ENCODE peak calls at places on chromosome 6, in four cellular contexts. K is HepG2, T is WTC11, F is K562. D is an unnamed sample.

GRCh38 chr6:107344383-107344782 is 115.0 kb downstream of the PDSS2 start:
- DNase-seq in K (no peak), T (no peak), F (no peak), D (no peak)

GRCh38 chr6:56620229-56620868 is 22.3 kb downstream of the DST start:
- DNase-seq in K (no peak), T (no peak), F (no peak), D (no peak)

GRCh38 chr6:3247255-3248146 is 11.2 kb upstream of the PSMG4 start:
- DNase-seq in K (peak), T (peak), F (peak), D (no peak)

GRCh38 chr6:120055071-120055470 is 705.5 kb upstream of the MAN1A1 start:
- DNase-seq in K (no peak), T (no peak), F (no peak), D (no peak)

GRCh38 chr6:85002847-85003246 is 238.4 kb upstream of the TBX18 start:
- DNase-seq in K (no peak), T (no peak), F (no peak), D (no peak)

GRCh38 chr6:65289491-65289890 is 417.5 kb downstream of the EYS start:
- DNase-seq in K (no peak), T (no peak), F (no peak), D (no peak)

GRCh38 chr6:138577151-138577915 is 78.0 kb upstream of the NHSL1 start:
- DNase-seq in K (no peak), T (no peak), F (no peak), D (peak)

GRCh38 chr6:144756469-144756868 is 471.3 kb downstream of the UTRN start:
- DNase-seq in K (no peak), T (no peak), F (no peak), D (no peak)

GRCh38 chr6:93721386-93722048 is 302.2 kb upstream of the EPHA7 start:
- DNase-seq in K (peak), T (peak), F (peak), D (peak)

GRCh38 chr6:90538651-90539050 is 48.2 kb downstream of the MAP3K7 start:
- DNase-seq in K (no peak), T (no peak), F (peak), D (no peak)

GRCh38 chr6:113160716-113161115 is 696.4 kb upstream of the MARCKS start:
- DNase-seq in K (no peak), T (no peak), F (no peak), D (no peak)

GRCh38 chr6:41039060-41039998 is at the start of gene UNC5CL:
- DNase-seq in K (peak), T (peak), F (peak), D (peak)

GRCh38 chr6:36874016-36874442 is 574 bp downstream of the PPIL1 start:
- DNase-seq in K (no peak), T (no peak), F (peak), D (no peak)

GRCh38 chr6:139879823-139880356 is 505.4 kb upstream of the CITED2 start:
- DNase-seq in K (no peak), T (no peak), F (no peak), D (no peak)

GRCh38 chr6:142800240-142800639 is 144.7 kb downstream of the HIVEP2 start:
- DNase-seq in K (no peak), T (no peak), F (no peak), D (no peak)

GRCh38 chr6:149046822-149047246 is 270.7 kb upstream of the TAB2 start:
- DNase-seq in K (no peak), T (no peak), F (no peak), D (no peak)

GRCh38 chr6:137427670-137428290 is 66.4 kb downstream of the OLIG3 start:
- DNase-seq in K (no peak), T (no peak), F (no peak), D (no peak)

GRCh38 chr6:38443341-38443740 is 196.4 kb downstream of the BTBD9 start:
- DNase-seq in K (no peak), T (no peak), F (no peak), D (no peak)

GRCh38 chr6:6808343-6808742 is 219.8 kb downstream of the LY86 start:
- DNase-seq in K (no peak), T (no peak), F (no peak), D (no peak)

GRCh38 chr6:157753291-157753690 is 69.8 kb upstream of the SNX9 start:
- DNase-seq in K (no peak), T (no peak), F (no peak), D (no peak)

GRCh38 chr6:122887941-122888340 is 98.9 kb downstream of the SMPDL3A start:
- DNase-seq in K (no peak), T (no peak), F (no peak), D (no peak)

GRCh38 chr6:121055572-121056163 is 278.6 kb downstream of the TBC1D32 start:
- DNase-seq in K (peak), T (no peak), F (peak), D (peak)

GRCh38 chr6:159978291-159979135 is 9.6 kb downstream of the IGF2R start:
- DNase-seq in K (no peak), T (no peak), F (no peak), D (no peak)

GRCh38 chr6:40410792-40411191 is 176.4 kb downstream of the LRFN2 start:
- DNase-seq in K (no peak), T (no peak), F (no peak), D (no peak)

GRCh38 chr6:32967151-32968091 is 973 bp upstream of the BRD2 start:
- DNase-seq in K (peak), T (peak), F (peak), D (no peak)

GRCh38 chr6:24581084-24581669 is 64.8 kb downstream of the KIAA0319 start:
- DNase-seq in K (peak), T (peak), F (peak), D (peak)

GRCh38 chr6:28312939-28313338 is 23.0 kb downstream of the ZSCAN31 start:
- DNase-seq in K (no peak), T (peak), F (no peak), D (no peak)

GRCh38 chr6:7155871-7156579 is 48.3 kb downstream of the RREB1 start:
- DNase-seq in K (no peak), T (no peak), F (peak), D (no peak)

GRCh38 chr6:36595168-36595818 is 1.1 kb downstream of the SRSF3 start:
- DNase-seq in K (peak), T (no peak), F (peak), D (no peak)

GRCh38 chr6:41573268-41573667 is 27.1 kb downstream of the FOXP4 start:
- DNase-seq in K (no peak), T (no peak), F (no peak), D (no peak)

GRCh38 chr6:3615391-3616380 is 135.8 kb downstream of the PXDC1 start:
- DNase-seq in K (no peak), T (no peak), F (no peak), D (no peak)

GRCh38 chr6:98047881-98048280 is 764.9 kb upstream of the MMS22L start:
- DNase-seq in K (no peak), T (no peak), F (no peak), D (no peak)

GRCh38 chr6:164010446-164011071 is 596.0 kb downstream of the QKI start:
- DNase-seq in K (no peak), T (no peak), F (no peak), D (no peak)

GRCh38 chr6:66126358-66126757 is 419.3 kb upstream of the EYS start:
- DNase-seq in K (no peak), T (no peak), F (no peak), D (no peak)

GRCh38 chr6:156060013-156060412 is 604.4 kb upstream of the NOX3 start:
- DNase-seq in K (no peak), T (no peak), F (no peak), D (no peak)

GRCh38 chr6:147142684-147143245 is 61.5 kb upstream of the STXBP5 start:
- DNase-seq in K (no peak), T (no peak), F (no peak), D (no peak)

GRCh38 chr6:21003780-21004541 is 469.7 kb downstream of the CDKAL1 start:
- DNase-seq in K (peak), T (no peak), F (no peak), D (no peak)

GRCh38 chr6:3139090-3139903 is 18.0 kb downstream of the TUBB2A start:
- DNase-seq in K (peak), T (no peak), F (peak), D (no peak)

GRCh38 chr6:35327349-35328027 is 14.9 kb upstream of the PPARD start:
- DNase-seq in K (peak), T (peak), F (peak), D (peak)

DNA sequence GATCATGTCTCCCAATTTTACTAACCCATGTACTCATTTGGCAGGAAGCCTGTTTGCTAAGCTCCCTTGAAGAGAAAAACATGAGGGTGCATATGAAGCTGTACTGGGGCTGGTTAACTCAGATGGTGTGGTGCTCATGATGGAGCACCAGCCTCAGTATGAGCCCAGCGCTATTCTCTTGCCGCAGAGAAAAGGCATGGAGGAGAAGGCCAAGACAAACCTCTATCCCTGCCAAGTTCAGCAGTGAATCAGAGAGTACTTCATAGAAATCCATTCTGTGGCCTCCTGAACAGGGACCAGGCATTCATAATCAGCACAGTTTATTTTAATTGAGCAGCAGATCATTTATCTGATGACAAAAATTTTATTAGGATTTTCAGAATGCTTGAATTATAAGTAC is 398.1 kb downstream of the LMBRD1 start:
- DNase-seq in K (no peak), T (no peak), F (no peak), D (no peak)
- TF ChIP-seq ELF4 in K (no peak), T (no peak), F (no peak), D (no peak)

GRCh38 chr6:44217332-44218143 is 812 bp downstream of the MYMX start:
- DNase-seq in K (no peak), T (peak), F (no peak), D (no peak)
- TF ChIP-seq SP1 in K (no peak), T (peak), F (no peak), D (no peak)

GRCh38 chr6:5095236-5095635 is 10.1 kb downstream of the PPP1R3G start:
- DNase-seq in K (no peak), T (no peak), F (no peak), D (no peak)
- TF ChIP-seq ELF4 in K (no peak), T (no peak), F (no peak), D (no peak)

DNA sequence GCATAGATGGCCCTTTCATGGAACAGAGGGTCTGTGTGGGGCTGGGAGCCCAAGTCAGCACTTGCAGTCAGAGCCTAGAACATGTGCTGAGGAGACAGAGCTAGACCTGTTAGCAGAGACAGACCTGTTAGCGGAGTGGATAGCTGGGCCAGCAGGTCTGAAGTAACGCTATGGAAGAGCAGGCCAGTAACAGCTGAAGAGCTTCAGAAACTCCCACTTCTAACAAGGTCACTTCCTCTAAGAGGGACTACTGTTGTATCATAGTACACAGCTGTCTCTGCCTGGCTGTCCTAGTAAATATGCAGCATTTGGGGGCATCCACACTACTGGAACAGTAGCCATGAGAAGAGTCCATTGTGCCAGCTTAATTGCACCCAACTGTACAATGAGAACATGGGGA is 41.2 kb upstream of the POLR1H start:
- DNase-seq in K (no peak), T (no peak), F (no peak), D (no peak)
- TF ChIP-seq SP1 in K (no peak), T (no peak), F (no peak), D (no peak)

GRCh38 chr6:132716238-132716637 is 2.4 kb upstream of the VNN1 start:
- DNase-seq in K (no peak), T (no peak), F (no peak), D (no peak)

GRCh38 chr6:132715204-132715603 is 1.3 kb upstream of the VNN1 start:
- DNase-seq in K (peak), T (peak), F (peak), D (peak)

GRCh38 chr6:132714160-132714559 is 305 bp upstream of the VNN1 start:
- DNase-seq in K (no peak), T (no peak), F (no peak), D (no peak)

GRCh38 chr6:132712366-132712765 is 1.5 kb downstream of the VNN1 start:
- DNase-seq in K (no peak), T (no peak), F (no peak), D (no peak)

GRCh38 chr6:132713355-132714134 is at the start of gene VNN1:
- DNase-seq in K (no peak), T (no peak), F (no peak), D (no peak)
- TF ChIP-seq ELF4 in K (no peak), T (no peak), F (no peak), D (no peak)

DNA sequence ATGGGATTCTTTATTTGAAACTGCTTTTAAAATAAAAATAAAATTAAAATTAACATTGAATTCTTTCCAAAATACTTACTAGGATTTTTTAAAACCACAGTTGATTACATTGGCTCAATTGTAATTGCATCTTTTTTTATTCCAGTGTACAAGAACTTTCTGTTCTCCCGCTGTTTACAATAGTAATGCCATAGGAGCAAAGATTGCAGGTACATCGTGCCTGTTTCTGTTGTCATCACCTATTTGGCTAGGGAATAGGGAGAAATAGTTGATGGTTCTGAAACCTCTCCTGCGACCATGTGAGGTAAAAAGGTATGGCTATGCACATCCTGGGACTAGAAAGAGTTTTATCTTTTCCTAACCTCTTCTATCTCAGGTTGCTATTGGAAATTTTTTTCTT is 28.2 kb upstream of the RHAG start:
- DNase-seq in K (no peak), T (no peak), F (no peak), D (no peak)
- TF ChIP-seq SP1 in K (no peak), T (no peak), F (no peak), D (no peak)

GRCh38 chr6:117783280-117783679 is 108.0 kb downstream of the NUS1 start:
- DNase-seq in K (no peak), T (no peak), F (no peak), D (no peak)
- TF ChIP-seq ELF4 in K (no peak), T (no peak), F (no peak), D (no peak)

GRCh38 chr6:150163970-150164369 is 21.1 kb downstream of the PPP1R14C start:
- DNase-seq in K (no peak), T (no peak), F (no peak), D (no peak)

GRCh38 chr6:150172929-150173328 is 30.1 kb downstream of the PPP1R14C start:
- DNase-seq in K (no peak), T (no peak), F (no peak), D (no peak)

GRCh38 chr6:150165020-150165702 is 22.3 kb downstream of the PPP1R14C start:
- DNase-seq in K (no peak), T (no peak), F (no peak), D (no peak)

GRCh38 chr6:150167479-150167873 is 24.6 kb downstream of the PPP1R14C start:
- DNase-seq in K (no peak), T (no peak), F (no peak), D (no peak)

GRCh38 chr6:150169609-150170008 is 26.8 kb downstream of the PPP1R14C start:
- DNase-seq in K (no peak), T (no peak), F (peak), D (no peak)
- TF ChIP-seq SP1 in K (no peak), T (no peak), F (no peak), D (no peak)

D was measured in HEK293T.